ENCODE peak calls at places on chromosomes 12 and 14, in seven cellular contexts. W, J, M, G, K, X and L are unnamed samples.

GRCh38 chr12:1836854-1837411 is 16.6 kb downstream of the LRTM2 start:
- DNase-seq in W (no peak), J (no peak), M (no peak), G (no peak), K (no peak), X (peak), L (peak)

GRCh38 chr14:22657861-22658260 is 13.7 kb upstream of the OR6J1 start:
- DNase-seq in W (peak), J (no peak), M (no peak), G (peak), K (no peak), X (no peak), L (no peak)

GRCh38 chr14:93343797-93344196 is 3.2 kb upstream of the COX8C start:
- DNase-seq in W (no peak), J (no peak), M (no peak), G (no peak), K (no peak), X (no peak), L (no peak)

GRCh38 chr14:89445252-89445973 is 28.4 kb upstream of the FOXN3 start:
- DNase-seq in W (peak), J (no peak), M (no peak), G (peak), K (no peak), X (no peak), L (no peak)

GRCh38 chr14:100333311-100333710 is 10.2 kb downstream of the SLC25A47 start:
- DNase-seq in W (no peak), J (no peak), M (no peak), G (no peak), K (peak), X (no peak), L (no peak)

GRCh38 chr12:47080725-47081502 is 1.2 kb upstream of the AMIGO2 start:
- DNase-seq in W (no peak), J (peak), M (peak), G (peak), K (peak), X (no peak), L (peak)

GRCh38 chr12:104683831-104684503 is 227.2 kb downstream of the CHST11 start:
- DNase-seq in W (no peak), J (no peak), M (no peak), G (no peak), K (no peak), X (no peak), L (no peak)

GRCh38 chr12:19208456-19208855 is 78.9 kb downstream of the PLEKHA5 start:
- DNase-seq in W (no peak), J (no peak), M (no peak), G (peak), K (no peak), X (no peak), L (no peak)

GRCh38 chr14:64187331-64187730 is 106.8 kb downstream of the ESR2 start:
- DNase-seq in W (no peak), J (no peak), M (no peak), G (peak), K (no peak), X (no peak), L (no peak)

GRCh38 chr14:94593376-94593748 is 12.1 kb downstream of the SERPINA5 start:
- DNase-seq in W (no peak), J (no peak), M (no peak), G (peak), K (no peak), X (no peak), L (no peak)

GRCh38 chr12:12704593-12705230 is 8.7 kb upstream of the GPR19 start:
- DNase-seq in W (peak), J (no peak), M (no peak), G (peak), K (no peak), X (no peak), L (peak)

GRCh38 chr12:8949525-8950286 is at the start of gene M6PR:
- DNase-seq in W (peak), J (peak), M (peak), G (peak), K (peak), X (peak), L (peak)

GRCh38 chr12:67482751-67483661 is 165.5 kb upstream of the DYRK2 start:
- DNase-seq in W (peak), J (peak), M (peak), G (peak), K (peak), X (peak), L (peak)

GRCh38 chr12:123597100-123597499 is 4.8 kb upstream of the DDX55 start:
- DNase-seq in W (no peak), J (no peak), M (no peak), G (no peak), K (no peak), X (no peak), L (no peak)

GRCh38 chr14:85085981-85086380 is 444.0 kb upstream of the FLRT2 start:
- DNase-seq in W (no peak), J (no peak), M (no peak), G (no peak), K (no peak), X (no peak), L (no peak)

GRCh38 chr14:29242755-29243340 is 476.3 kb downstream of the FOXG1 start:
- DNase-seq in W (no peak), J (no peak), M (no peak), G (peak), K (no peak), X (no peak), L (no peak)

GRCh38 chr12:22531205-22531604 is 13.1 kb downstream of the C2CD5 start:
- DNase-seq in W (no peak), J (no peak), M (no peak), G (no peak), K (no peak), X (no peak), L (no peak)

GRCh38 chr12:27845187-27845586 is 65.2 kb upstream of the MANSC4 start:
- DNase-seq in W (no peak), J (no peak), M (no peak), G (no peak), K (no peak), X (no peak), L (no peak)

GRCh38 chr12:50505945-50506344 is 1.2 kb downstream of the DIP2B start:
- DNase-seq in W (peak), J (no peak), M (no peak), G (peak), K (no peak), X (peak), L (no peak)

GRCh38 chr12:55720071-55720564 is at the start of gene RDH5:
- DNase-seq in W (no peak), J (peak), M (no peak), G (peak), K (peak), X (no peak), L (no peak)

GRCh38 chr12:91935299-91935698 is 210.3 kb downstream of the BTG1 start:
- DNase-seq in W (no peak), J (no peak), M (no peak), G (no peak), K (no peak), X (no peak), L (no peak)

GRCh38 chr14:67583711-67584644 is 16.1 kb downstream of the PIGH start:
- DNase-seq in W (peak), J (no peak), M (no peak), G (peak), K (no peak), X (no peak), L (peak)

GRCh38 chr12:50825372-50825838 is 17.3 kb upstream of the TMPRSS12 start:
- DNase-seq in W (peak), J (no peak), M (no peak), G (peak), K (no peak), X (no peak), L (no peak)

GRCh38 chr14:49853572-49854375 is 1.2 kb upstream of the NEMF start:
- DNase-seq in W (peak), J (peak), M (peak), G (peak), K (peak), X (peak), L (peak)

GRCh38 chr12:15580431-15580830 is 208.8 kb downstream of the EPS8 start:
- DNase-seq in W (no peak), J (no peak), M (no peak), G (no peak), K (no peak), X (no peak), L (no peak)

GRCh38 chr12:388547-389137 is 478 bp downstream of the KDM5A start:
- DNase-seq in W (no peak), J (peak), M (peak), G (peak), K (peak), X (no peak), L (peak)

GRCh38 chr14:70098257-70098809 is 90.4 kb downstream of the SLC8A3 start:
- DNase-seq in W (no peak), J (no peak), M (no peak), G (peak), K (no peak), X (no peak), L (no peak)

GRCh38 chr12:92136883-92137582 is 8.6 kb downstream of the BTG1 start:
- DNase-seq in W (no peak), J (no peak), M (no peak), G (peak), K (no peak), X (no peak), L (no peak)

GRCh38 chr12:121568503-121568902 is 12.3 kb downstream of the KDM2B start:
- DNase-seq in W (no peak), J (no peak), M (no peak), G (no peak), K (no peak), X (no peak), L (no peak)

GRCh38 chr12:97229036-97229435 is 233.6 kb upstream of the RMST start:
- DNase-seq in W (no peak), J (no peak), M (no peak), G (no peak), K (no peak), X (no peak), L (no peak)

GRCh38 chr14:99554184-99554583 is 49.8 kb downstream of the CCDC85C start:
- DNase-seq in W (no peak), J (peak), M (no peak), G (no peak), K (peak), X (peak), L (no peak)

GRCh38 chr14:52008136-52008535 is 18.8 kb downstream of the RTRAF start:
- DNase-seq in W (no peak), J (no peak), M (no peak), G (no peak), K (no peak), X (no peak), L (no peak)

GRCh38 chr12:56773113-56773512 is 10.0 kb downstream of the HSD17B6 start:
- DNase-seq in W (no peak), J (no peak), M (no peak), G (no peak), K (no peak), X (no peak), L (no peak)

GRCh38 chr14:68282479-68283377 is 463.1 kb downstream of the RAD51B start:
- DNase-seq in W (no peak), J (no peak), M (no peak), G (no peak), K (no peak), X (no peak), L (no peak)

GRCh38 chr12:123171967-123172366 is 21.1 kb upstream of the PITPNM2 start:
- DNase-seq in W (no peak), J (no peak), M (no peak), G (no peak), K (no peak), X (no peak), L (no peak)

GRCh38 chr14:59097681-59098080 is 90.8 kb upstream of the DAAM1 start:
- DNase-seq in W (no peak), J (no peak), M (no peak), G (peak), K (no peak), X (no peak), L (no peak)

GRCh38 chr12:55974308-55974724 is 438 bp downstream of the RAB5B start:
- DNase-seq in W (peak), J (no peak), M (no peak), G (peak), K (no peak), X (no peak), L (peak)

GRCh38 chr12:121903202-121903601 is 14.6 kb downstream of the PSMD9 start:
- DNase-seq in W (peak), J (no peak), M (no peak), G (no peak), K (no peak), X (no peak), L (no peak)